ENCODE peak calls at places on chromosomes 3 and 15, in four cellular contexts. One of them, this sample, is unnamed.

GRCh38 chr3:123522666-123523412 is 62.0 kb downstream of the HACD2 start:
- DNase-seq in HepG2: no peak
- DNase-seq in K562: no peak
- DNase-seq in H1: no peak
- DNase-seq in this sample: no peak

GRCh38 chr15:90142216-90143175 is 40.2 kb upstream of the IDH2 start:
- DNase-seq in H1: no peak
- DNase-seq in HepG2: no peak
- DNase-seq in K562: peak; percentile 59
- DNase-seq in this sample: no peak

GRCh38 chr3:132984181-132984580 is 54.0 kb upstream of the TMEM108 start:
- DNase-seq in HepG2: no peak
- DNase-seq in H1: no peak
- DNase-seq in K562: no peak
- DNase-seq in this sample: no peak

GRCh38 chr3:28347374-28348285 is 891 bp upstream of the ZCWPW2 start:
- DNase-seq in K562: peak; percentile 9
- DNase-seq in HepG2: no peak
- DNase-seq in H1: no peak
- DNase-seq in this sample: no peak

GRCh38 chr3:29283297-29283681 is 2.4 kb downstream of the RBMS3 start:
- DNase-seq in HepG2: no peak
- DNase-seq in K562: no peak
- DNase-seq in H1: no peak
- DNase-seq in this sample: no peak

GRCh38 chr3:81925385-81925784 is 163.9 kb upstream of the GBE1 start:
- DNase-seq in HepG2: no peak
- DNase-seq in H1: no peak
- DNase-seq in K562: no peak
- DNase-seq in this sample: no peak

GRCh38 chr3:61788623-61789507 is 227.5 kb downstream of the PTPRG start:
- DNase-seq in H1: no peak
- DNase-seq in HepG2: no peak
- DNase-seq in K562: no peak
- DNase-seq in this sample: no peak

GRCh38 chr3:174170248-174170647 is 688.9 kb upstream of the NAALADL2 start:
- DNase-seq in K562: no peak
- DNase-seq in H1: no peak
- DNase-seq in HepG2: no peak
- DNase-seq in this sample: no peak

GRCh38 chr3:55416381-55416821 is 70.7 kb downstream of the WNT5A start:
- DNase-seq in HepG2: no peak
- DNase-seq in K562: no peak
- DNase-seq in H1: no peak
- DNase-seq in this sample: no peak

GRCh38 chr3:104825116-104825515 is 541.6 kb upstream of the ALCAM start:
- DNase-seq in H1: peak; percentile 46
- DNase-seq in K562: no peak
- DNase-seq in HepG2: no peak
- DNase-seq in this sample: no peak

GRCh38 chr3:135034291-135034768 is 239.3 kb downstream of the EPHB1 start:
- DNase-seq in K562: no peak
- DNase-seq in H1: no peak
- DNase-seq in HepG2: no peak
- DNase-seq in this sample: no peak

GRCh38 chr3:178703268-178703975 is 167.2 kb downstream of the KCNMB2 start:
- DNase-seq in HepG2: no peak
- DNase-seq in H1: no peak
- DNase-seq in K562: peak; percentile 14
- DNase-seq in this sample: no peak

GRCh38 chr3:55647086-55647485 is 160.0 kb upstream of the WNT5A start:
- DNase-seq in K562: no peak
- DNase-seq in H1: no peak
- DNase-seq in HepG2: no peak
- DNase-seq in this sample: no peak

GRCh38 chr3:122996038-122996580 is 31.5 kb downstream of the SEMA5B start:
- DNase-seq in H1: no peak
- DNase-seq in HepG2: no peak
- DNase-seq in K562: no peak
- DNase-seq in this sample: no peak

GRCh38 chr15:88388702-88389101 is 78.5 kb downstream of the MRPL46 start:
- DNase-seq in H1: no peak
- DNase-seq in K562: no peak
- DNase-seq in HepG2: peak; percentile 85
- DNase-seq in this sample: no peak

GRCh38 chr15:72838311-72838731 is 54.8 kb upstream of the ADPGK start:
- DNase-seq in K562: no peak
- DNase-seq in HepG2: no peak
- DNase-seq in H1: no peak
- DNase-seq in this sample: no peak

GRCh38 chr15:77009646-77010311 is 14.9 kb downstream of the PSTPIP1 start:
- DNase-seq in K562: no peak
- DNase-seq in H1: no peak
- DNase-seq in HepG2: no peak
- DNase-seq in this sample: no peak

GRCh38 chr3:62201438-62202035 is 171.8 kb downstream of the FEZF2 start:
- DNase-seq in H1: no peak
- DNase-seq in HepG2: peak; percentile 15
- DNase-seq in K562: peak; percentile 23
- DNase-seq in this sample: peak; percentile 16

GRCh38 chr15:62075595-62076279 is 9.0 kb downstream of the C2CD4A start:
- DNase-seq in H1: no peak
- DNase-seq in HepG2: no peak
- DNase-seq in K562: no peak
- DNase-seq in this sample: no peak

GRCh38 chr3:147132168-147132567 is 274.2 kb downstream of the ZIC4 start:
- DNase-seq in K562: no peak
- DNase-seq in H1: no peak
- DNase-seq in HepG2: no peak
- DNase-seq in this sample: no peak

GRCh38 chr3:147129665-147130064 is 276.7 kb downstream of the ZIC4 start:
- DNase-seq in K562: no peak
- DNase-seq in HepG2: no peak
- DNase-seq in H1: no peak
- DNase-seq in this sample: no peak

GRCh38 chr3:147130461-147130860 is 275.9 kb downstream of the ZIC4 start:
- DNase-seq in HepG2: no peak
- DNase-seq in K562: no peak
- DNase-seq in H1: no peak
- DNase-seq in this sample: no peak
- TF ChIP-seq JUND in HepG2: no peak
- TF ChIP-seq JUND in K562: no peak
- TF ChIP-seq JUND in H1: no peak
- TF ChIP-seq JUND in this sample: no peak

DNA sequence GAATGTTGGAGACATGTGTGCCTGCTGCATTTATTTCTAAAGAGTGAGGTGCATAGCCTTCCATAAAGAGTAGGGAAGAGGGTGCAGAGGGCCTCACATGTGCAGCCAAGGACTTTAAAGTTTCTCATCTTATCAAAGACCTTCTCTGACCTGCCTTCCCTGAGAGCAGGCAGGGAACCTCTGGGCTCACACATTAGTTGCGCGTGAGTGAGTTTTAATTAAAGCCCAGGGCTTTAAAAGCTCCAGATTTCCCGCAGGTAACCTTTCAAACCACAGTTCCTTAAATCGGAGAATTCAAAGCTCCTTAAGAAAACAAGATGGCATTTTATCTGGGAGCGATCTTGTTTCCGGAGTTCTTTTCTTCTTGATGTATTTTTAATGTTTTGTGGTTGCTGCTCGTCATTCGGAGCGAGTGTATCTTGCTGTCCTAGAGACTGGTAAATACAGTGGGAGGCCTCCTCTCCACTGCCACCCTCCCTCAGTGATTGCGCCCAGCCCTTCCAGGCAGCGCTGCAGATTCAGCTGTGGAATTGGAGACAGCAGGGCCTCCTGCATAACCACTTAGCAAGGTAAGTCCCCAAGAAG is 284.3 kb downstream of the CLSTN2 start:
- DNase-seq in HepG2: no peak
- DNase-seq in H1: no peak
- DNase-seq in K562: no peak
- DNase-seq in this sample: no peak
- TF ChIP-seq CEBPB in HepG2: no peak
- TF ChIP-seq CEBPB in H1: no peak
- TF ChIP-seq CEBPB in K562: no peak
- TF ChIP-seq CEBPB in this sample: no peak

DNA sequence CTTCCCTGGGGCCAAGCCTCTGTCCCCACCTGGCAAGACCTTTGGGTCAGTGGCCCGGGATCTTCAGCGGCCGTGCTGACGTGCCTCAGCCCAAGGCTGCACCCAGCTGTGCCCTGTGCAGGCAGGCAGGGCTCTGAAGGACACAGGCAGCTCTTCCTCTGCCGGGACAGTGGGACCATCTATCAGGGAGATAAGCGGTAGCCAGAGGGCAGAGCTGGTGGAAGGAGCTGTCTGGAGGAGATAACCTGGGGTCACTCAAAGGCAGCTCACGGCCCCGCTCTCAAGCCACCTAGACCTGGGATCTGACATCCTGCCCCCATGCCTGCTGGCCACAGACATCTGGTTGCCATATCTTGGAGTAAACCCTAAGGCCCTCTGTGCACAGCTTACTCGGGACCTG is 27.3 kb downstream of the DUSP7 start:
- DNase-seq in HepG2: no peak
- DNase-seq in H1: no peak
- DNase-seq in K562: peak; percentile 56
- DNase-seq in this sample: no peak
- TF ChIP-seq FOSL1 in HepG2: no peak
- TF ChIP-seq FOSL1 in H1: no peak
- TF ChIP-seq FOSL1 in K562: no peak
- TF ChIP-seq FOSL1 in this sample: no peak

GRCh38 chr3:126212629-126213375 is 32.4 kb upstream of the ALDH1L1 start:
- DNase-seq in K562: peak; percentile 7
- DNase-seq in H1: peak; percentile 43
- DNase-seq in HepG2: peak; percentile 29
- DNase-seq in this sample: no peak
- TF ChIP-seq JUND in K562: no peak
- TF ChIP-seq JUND in H1: no peak
- TF ChIP-seq JUND in HepG2: no peak
- TF ChIP-seq JUND in this sample: no peak